ENCODE peak calls at places on chromosomes 12 and 14, in eight cellular contexts. W, F, V, Q, J, N, K and X are unnamed samples.

GRCh38 chr12:49777800-49778748 is 36.7 kb downstream of the TMBIM6 start:
- DNase-seq in W (peak; percentile 78), F (peak; percentile 79), V (peak; percentile 59), Q (peak; percentile 48), J (peak; percentile 16), N (peak; percentile 69), K (no peak), X (peak; percentile 80)

GRCh38 chr14:36096090-36096489 is 80.4 kb downstream of the PTCSC3 start:
- DNase-seq in W (no peak), F (no peak), V (no peak), Q (no peak), J (peak; percentile 52), N (no peak), K (no peak), X (no peak)

GRCh38 chr14:55298423-55298822 is 27.2 kb downstream of the FBXO34 start:
- DNase-seq in W (no peak), F (no peak), V (no peak), Q (no peak), J (no peak), N (no peak), K (no peak), X (no peak)

GRCh38 chr14:51041117-51041531 is 53.8 kb downstream of the TRIM9 start:
- DNase-seq in W (no peak), F (no peak), V (no peak), Q (no peak), J (no peak), N (no peak), K (no peak), X (no peak)

GRCh38 chr14:89302396-89302950 is 114.6 kb downstream of the FOXN3 start:
- DNase-seq in W (no peak), F (no peak), V (no peak), Q (no peak), J (no peak), N (peak; percentile 39), K (no peak), X (no peak)

GRCh38 chr14:34060747-34061050 is 109.8 kb upstream of the EGLN3 start:
- DNase-seq in W (no peak), F (no peak), V (no peak), Q (no peak), J (no peak), N (no peak), K (no peak), X (no peak)

GRCh38 chr14:23559010-23559920 is 3.2 kb downstream of the THTPA start:
- DNase-seq in W (peak; percentile 74), F (peak; percentile 59), V (peak; percentile 63), Q (peak; percentile 23), J (peak; percentile 55), N (peak; percentile 56), K (no peak), X (no peak)

GRCh38 chr12:112148031-112148513 is 22.7 kb downstream of the TRAFD1 start:
- DNase-seq in W (peak; percentile 49), F (peak; percentile 7), V (no peak), Q (no peak), J (peak; percentile 79), N (peak; percentile 2), K (no peak), X (no peak)

GRCh38 chr12:124828264-124829007 is 35.2 kb downstream of the SCARB1 start:
- DNase-seq in W (peak; percentile 87), F (peak; percentile 84), V (no peak), Q (no peak), J (peak; percentile 13), N (no peak), K (no peak), X (no peak)

GRCh38 chr12:50825372-50825838 is 17.3 kb upstream of the TMPRSS12 start:
- DNase-seq in W (peak; percentile 63), F (no peak), V (no peak), Q (no peak), J (peak; percentile 83), N (no peak), K (no peak), X (no peak)

GRCh38 chr12:67843257-67843656 is 146.0 kb upstream of the IFNG-AS1 start:
- DNase-seq in W (no peak), F (no peak), V (no peak), Q (no peak), J (no peak), N (no peak), K (no peak), X (no peak)

GRCh38 chr12:132621657-132622435 is 3.3 kb downstream of the P2RX2 start:
- DNase-seq in W (no peak), F (no peak), V (no peak), Q (no peak), J (no peak), N (no peak), K (no peak), X (no peak)

GRCh38 chr14:97380539-97380941 is 583.4 kb downstream of the VRK1 start:
- DNase-seq in W (no peak), F (no peak), V (no peak), Q (no peak), J (no peak), N (no peak), K (no peak), X (no peak)

GRCh38 chr12:34595749-34596733 is 573.7 kb downstream of the ALG10 start:
- DNase-seq in W (peak; percentile 30), F (no peak), V (no peak), Q (peak; percentile 1), J (no peak), N (no peak), K (no peak), X (no peak)

GRCh38 chr12:1575287-1575798 is 19.0 kb downstream of the FBXL14 start:
- DNase-seq in W (no peak), F (no peak), V (peak; percentile 49), Q (no peak), J (no peak), N (no peak), K (no peak), X (no peak)

GRCh38 chr12:25242981-25243764 is 7.6 kb downstream of the KRAS start:
- DNase-seq in W (no peak), F (no peak), V (no peak), Q (no peak), J (peak; percentile 74), N (no peak), K (no peak), X (no peak)

GRCh38 chr12:2687058-2687457 is 107.7 kb upstream of the FKBP4 start:
- DNase-seq in W (no peak), F (no peak), V (no peak), Q (no peak), J (no peak), N (no peak), K (no peak), X (no peak)

GRCh38 chr12:89181271-89181920 is 170.9 kb downstream of the DUSP6 start:
- DNase-seq in W (no peak), F (no peak), V (no peak), Q (no peak), J (peak; percentile 78), N (no peak), K (no peak), X (no peak)

GRCh38 chr12:131176926-131177325 is 223.2 kb downstream of the ADGRD1 start:
- DNase-seq in W (no peak), F (no peak), V (no peak), Q (no peak), J (no peak), N (no peak), K (no peak), X (no peak)

GRCh38 chr12:752673-753400 is 458 bp downstream of the WNK1 start:
- DNase-seq in W (peak; percentile 69), F (peak; percentile 68), V (peak; percentile 45), Q (peak; percentile 53), J (peak; percentile 21), N (peak; percentile 45), K (peak; percentile 17), X (peak; percentile 63)

GRCh38 chr12:106914796-106915634 is 40.7 kb upstream of the TMEM263 start:
- DNase-seq in W (no peak), F (no peak), V (no peak), Q (no peak), J (no peak), N (no peak), K (no peak), X (no peak)

DNA sequence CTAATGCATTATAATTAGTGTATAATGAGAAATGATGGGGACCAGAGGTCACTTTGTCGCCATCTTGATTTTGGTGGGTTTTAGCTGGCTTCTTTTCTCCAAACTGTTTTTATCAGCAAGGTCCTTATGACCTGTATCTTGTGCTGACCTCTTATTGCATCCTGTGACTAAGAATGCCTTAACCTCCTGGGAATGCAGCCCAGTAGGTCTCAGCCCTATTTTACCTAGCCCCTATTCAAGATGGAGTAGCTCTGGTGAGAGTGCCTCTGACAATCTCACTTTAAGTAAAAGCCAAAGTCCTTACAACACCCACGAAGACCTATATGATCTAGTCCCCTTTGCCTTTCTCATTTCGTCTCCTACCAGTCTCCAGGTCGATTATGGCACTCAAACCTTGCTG is 28.3 kb upstream of the STRAP start:
- DNase-seq in W (no peak), F (no peak), V (no peak), Q (no peak), J (no peak), N (no peak), K (no peak), X (no peak)
- H3K27me3 ChIP-seq in W (no peaks in the 10 kb centered on the region), F (no peaks in the 10 kb centered on the region), V (no peaks in the 10 kb centered on the region), Q (no peaks in the 10 kb centered on the region), J (no peaks in the 10 kb centered on the region), N (no peaks in the 10 kb centered on the region), K (no peaks in the 10 kb centered on the region), X (no peaks in the 10 kb centered on the region)

GRCh38 chr14:100307215-100308111 is 1.2 kb upstream of the SLC25A29 start:
- DNase-seq in W (peak; percentile 67), F (peak; percentile 46), V (no peak), Q (no peak), J (peak; percentile 17), N (no peak), K (peak; percentile 12), X (no peak)

GRCh38 chr14:100305446-100306255 is 593 bp downstream of the SLC25A29 start:
- DNase-seq in W (no peak), F (peak; percentile 43), V (no peak), Q (peak; percentile 36), J (no peak), N (peak; percentile 29), K (no peak), X (no peak)

GRCh38 chr14:100306256-100306505 is at the start of gene SLC25A29:
- DNase-seq in W (no peak), F (no peak), V (no peak), Q (no peak), J (no peak), N (no peak), K (no peak), X (no peak)

GRCh38 chr14:100308112-100308792 is 2.0 kb upstream of the SLC25A29 start:
- DNase-seq in W (no peak), F (no peak), V (no peak), Q (no peak), J (no peak), N (no peak), K (no peak), X (no peak)

GRCh38 chr14:100306506-100307214 is 416 bp upstream of the SLC25A29 start:
- DNase-seq in W (peak; percentile 92), F (peak; percentile 90), V (peak; percentile 93), Q (peak; percentile 89), J (peak; percentile 78), N (peak; percentile 88), K (peak; percentile 81), X (peak; percentile 93)
- TF ChIP-seq POLR2A in W (peak; percentile 75), F (peak; percentile 46), V (no peak), Q (peak; percentile 90), J (peak; percentile 44), N (peak; percentile 39), K (peak; percentile 77), X (peak; percentile 73)

GRCh38 chr12:54588892-54589291 is 433 bp upstream of the PPP1R1A start:
- DNase-seq in W (no peak), F (no peak), V (no peak), Q (no peak), J (no peak), N (no peak), K (no peak), X (no peak)
- H3K4me3 ChIP-seq in W (no peak overlapping the region), F (peak overlapping the region; percentile 70), V (peak overlapping the region; percentile 40), Q (peak overlapping the region; percentile 72), J (no peak overlapping the region), N (peak overlapping the region; percentile 61), K (peak overlapping the region; percentile 29), X (peak overlapping the region; percentile 74)

GRCh38 chr12:54650409-54650808 is 2.2 kb upstream of the DCD start:
- DNase-seq in W (no peak), F (no peak), V (no peak), Q (peak; percentile 41), J (no peak), N (no peak), K (no peak), X (no peak)
- H3K27me3 ChIP-seq in W (no peaks in the 10 kb centered on the region), F (no peaks in the 10 kb centered on the region), V (no peaks in the 10 kb centered on the region), Q (no peaks in the 10 kb centered on the region), J (peaks cover 4% of the 10 kb centered on the region), N (no peaks in the 10 kb centered on the region), K (no peaks in the 10 kb centered on the region), X (peaks cover 3% of the 10 kb centered on the region)